ENCODE peak calls at places on chromosomes 2 and 18, in four cellular contexts. P, R, O and E are unnamed samples.

GRCh38 chr2:557635-558301 is 119.4 kb downstream of the TMEM18 start:
- DNase-seq in R (peak; percentile 14), O (no peak), P (no peak), E (no peak)

GRCh38 chr2:170145191-170145590 is 32.8 kb upstream of the MYO3B start:
- DNase-seq in R (no peak), O (no peak), P (no peak), E (no peak)

GRCh38 chr2:72015281-72015680 is 132.4 kb downstream of the CYP26B1 start:
- DNase-seq in P (no peak), O (no peak), R (no peak), E (no peak)

GRCh38 chr2:169038338-169038757 is 7.2 kb upstream of the ABCB11 start:
- DNase-seq in R (no peak), P (no peak), O (peak; percentile 22), E (no peak)

GRCh38 chr18:59814872-59815271 is 84.9 kb upstream of the PMAIP1 start:
- DNase-seq in R (no peak), P (no peak), O (peak; percentile 76), E (peak; percentile 83)

GRCh38 chr2:628651-629050 is 48.6 kb downstream of the TMEM18 start:
- DNase-seq in P (peak; percentile 38), R (no peak), O (no peak), E (no peak)

GRCh38 chr2:170563401-170563800 is 151.7 kb upstream of the SP5 start:
- DNase-seq in R (no peak), O (no peak), P (no peak), E (no peak)

GRCh38 chr2:217108575-217109027 is 248.7 kb upstream of the TNP1 start:
- DNase-seq in O (no peak), R (no peak), P (no peak), E (no peak)

GRCh38 chr2:64629875-64630274 is 23.8 kb downstream of the SERTAD2 start:
- DNase-seq in P (no peak), O (no peak), R (no peak), E (no peak)

GRCh38 chr2:160532388-160532787 is 38.8 kb upstream of the RBMS1 start:
- DNase-seq in O (no peak), R (no peak), P (no peak), E (no peak)

GRCh38 chr2:121309801-121310200 is 24.8 kb upstream of the TFCP2L1 start:
- DNase-seq in O (no peak), P (no peak), R (no peak), E (no peak)

GRCh38 chr2:29749843-29750242 is 171.5 kb downstream of the ALK start:
- DNase-seq in R (peak; percentile 62), O (no peak), P (no peak), E (no peak)

GRCh38 chr2:64905338-64906024 is 83.7 kb upstream of the SLC1A4 start:
- DNase-seq in P (no peak), R (no peak), O (no peak), E (no peak)

GRCh38 chr2:219119422-219120043 is 41.1 kb downstream of the NHEJ1 start:
- DNase-seq in O (no peak), P (peak; percentile 79), R (peak; percentile 65), E (no peak)

GRCh38 chr18:46642561-46642960 is 14.5 kb downstream of the LOXHD1 start:
- DNase-seq in R (no peak), O (no peak), P (no peak), E (no peak)

GRCh38 chr2:3656762-3657691 is 973 bp upstream of the ALLC start:
- DNase-seq in O (no peak), R (peak; percentile 72), P (no peak), E (no peak)